ENCODE peak calls at places on chromosomes 11 and 22, in seven cellular contexts. D is mesendoderm, I is fibroblast of lung, U is GM23338, S is MM.1S, H is HCT116, L is SK-N-SH. B is an unnamed sample. For H3K79me2, the result is how much of the 10 kb centered on the place peaks cover.

GRCh38 chr11:2725367-2726300 is 25.8 kb upstream of the KCNQ1OT1 start:
- DNase-seq in H (no peak), S (no peak), I (peak), L (no peak), D (no peak), U (no peak), B (no peak)

GRCh38 chr22:47065756-47066615 is 303.5 kb downstream of the TBC1D22A start:
- DNase-seq in I (peak), L (no peak), S (no peak), H (no peak), U (no peak), D (no peak), B (no peak)

GRCh38 chr11:76253416-76253815 is 47.1 kb upstream of the WNT11 start:
- DNase-seq in S (no peak), H (no peak), L (no peak), U (no peak), D (no peak), I (no peak), B (no peak)

GRCh38 chr11:124839051-124839971 is 25.9 kb upstream of the ROBO3 start:
- DNase-seq in U (peak), I (no peak), D (peak), L (peak), S (no peak), H (no peak), B (no peak)

GRCh38 chr11:130389315-130389935 is 39.0 kb downstream of the ADAMTS8 start:
- DNase-seq in D (no peak), U (no peak), S (no peak), I (no peak), H (no peak), L (no peak), B (no peak)

GRCh38 chr11:2205214-2205770 is 33.7 kb upstream of the TH start:
- DNase-seq in L (no peak), U (no peak), I (no peak), S (no peak), H (no peak), D (no peak), B (no peak)

GRCh38 chr11:62464655-62465054 is 45.8 kb downstream of the SCGB1A1 start:
- DNase-seq in L (no peak), H (no peak), I (no peak), D (no peak), U (no peak), S (peak), B (no peak)

GRCh38 chr11:47212938-47213337 is 1.8 kb upstream of the DDB2 start:
- DNase-seq in S (no peak), L (no peak), I (no peak), H (no peak), D (no peak), U (no peak), B (no peak)

GRCh38 chr11:80165763-80166162 is 724.9 kb upstream of the TENM4 start:
- DNase-seq in S (no peak), I (peak), L (no peak), D (peak), H (no peak), U (no peak), B (peak)

GRCh38 chr11:8682219-8683114 is at the start of the genes RPL27A and TRIM66:
- DNase-seq in D (peak), I (peak), L (peak), H (peak), S (peak), U (peak), B (peak)

GRCh38 chr11:13984616-13985474 is 22.3 kb downstream of the SPON1 start:
- DNase-seq in S (no peak), L (peak), I (peak), D (no peak), H (no peak), U (no peak), B (no peak)

GRCh38 chr11:76800466-76801200 is 17.5 kb downstream of the TSKU start:
- DNase-seq in S (no peak), I (no peak), L (no peak), D (no peak), U (no peak), H (no peak), B (no peak)

GRCh38 chr11:11414996-11415395 is 61.9 kb upstream of the CSNK2A3 start:
- DNase-seq in L (no peak), H (no peak), D (no peak), S (no peak), I (no peak), U (no peak), B (no peak)

DNA sequence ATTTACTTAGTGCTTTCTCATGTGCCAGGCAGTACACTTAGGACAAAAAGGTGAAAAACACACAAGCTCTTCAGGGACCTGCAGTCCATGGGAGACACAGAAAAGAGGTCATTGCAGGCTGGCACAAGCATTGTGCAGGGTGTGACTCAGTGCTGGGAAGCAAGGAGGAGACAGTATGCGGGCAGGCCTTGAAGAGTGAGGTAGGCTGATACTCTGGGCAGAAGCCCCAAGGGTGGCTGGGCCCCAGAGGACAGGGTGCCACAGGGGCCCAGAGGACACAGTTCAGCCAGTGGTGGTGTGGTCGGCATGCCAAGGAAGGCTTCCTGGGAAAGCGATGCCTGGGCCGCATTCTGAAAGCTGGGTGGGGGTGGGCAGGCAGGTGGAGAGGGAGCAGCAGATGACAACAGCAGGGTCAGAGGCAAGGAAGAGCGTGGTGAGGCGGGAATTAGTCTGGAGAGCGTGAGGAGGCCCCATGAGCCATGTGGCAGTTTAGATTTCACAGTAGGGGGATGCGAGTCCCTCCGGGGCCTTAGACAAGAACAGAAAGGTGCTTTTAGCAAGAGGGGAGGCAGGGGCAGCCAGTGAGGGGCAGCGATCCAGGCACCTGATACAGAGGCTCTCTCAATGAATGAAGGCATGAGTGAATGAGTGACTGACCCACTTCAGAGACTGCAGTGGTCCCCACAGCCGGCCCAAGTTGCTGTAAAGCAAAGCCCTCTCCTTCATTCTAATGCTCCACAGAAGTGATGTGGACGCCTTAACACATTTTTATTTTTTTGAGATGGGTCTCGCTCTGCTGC is 6.8 kb downstream of the C11orf24 start:
- DNase-seq in H (no peak), D (no peak), S (no peak), I (no peak), U (no peak), L (no peak), B (no peak)
- H3K79me2 ChIP-seq in H (under half), D (under half), S (under half), I (under half), U (under half), L (under half), B (under half)

DNA sequence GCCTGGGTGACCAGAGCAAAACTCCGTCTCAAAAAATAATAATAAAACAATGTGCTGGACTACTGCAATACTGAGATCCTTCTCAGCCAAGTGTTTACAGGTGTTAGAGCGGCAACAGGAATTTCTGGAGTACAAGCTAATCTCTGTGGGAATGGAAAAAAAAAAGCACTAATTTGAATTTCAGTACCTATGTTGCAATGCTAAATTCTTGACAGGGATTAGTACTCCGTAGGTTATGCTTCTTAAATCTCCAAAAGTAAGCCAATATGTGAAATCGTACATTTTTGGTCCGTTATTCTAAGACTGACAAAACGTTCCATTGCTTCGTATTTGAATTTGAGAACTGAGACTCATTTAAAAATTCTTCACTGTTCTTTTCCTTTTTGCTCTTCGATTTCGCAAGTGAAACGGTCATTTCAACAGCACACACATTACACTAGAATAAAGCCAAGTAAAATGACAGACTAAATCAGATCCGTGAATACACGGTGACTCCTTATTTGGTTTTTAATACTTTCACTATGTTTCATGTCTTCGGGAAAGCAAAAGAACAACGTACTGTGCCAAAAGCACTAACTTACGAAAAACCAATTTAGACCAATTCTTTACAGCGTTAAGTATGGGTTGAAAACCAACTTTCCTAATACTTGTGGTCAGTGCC is 969 bp downstream of the ATL3 start:
- DNase-seq in D (no peak), U (no peak), I (no peak), H (no peak), S (no peak), L (no peak), B (peak)
- H3K79me2 ChIP-seq in D (under half), U (half or more), I (under half), H (half or more), S (half or more), L (half or more), B (half or more)

DNA sequence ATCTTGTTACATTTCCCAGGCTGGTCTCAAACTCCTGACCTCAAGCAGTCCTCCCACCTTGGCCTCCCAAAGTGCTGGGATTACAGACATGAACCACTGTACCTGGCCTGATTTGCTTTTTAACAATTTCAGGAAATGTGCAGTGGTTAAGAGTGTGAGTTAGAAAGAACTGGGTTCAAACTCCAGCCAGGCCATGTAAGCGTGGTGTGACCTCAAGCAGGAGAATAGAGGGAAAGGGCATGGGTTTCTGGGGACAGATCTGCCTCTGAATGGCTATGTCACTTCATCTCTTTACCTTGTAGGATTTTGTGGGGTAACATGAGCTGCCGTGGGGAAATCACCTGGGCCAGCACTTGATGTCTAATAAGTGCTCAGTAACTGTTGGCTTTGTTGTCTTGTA is 9.3 kb downstream of the SNRPD3 start:
- DNase-seq in H (no peak), U (no peak), L (no peak), I (no peak), S (no peak), D (no peak), B (no peak)
- H3K79me2 ChIP-seq in H (half or more), U (half or more), L (half or more), I (half or more), S (half or more), D (half or more), B (half or more)

GRCh38 chr11:134391656-134392055 is 20.4 kb downstream of the B3GAT1 start:
- DNase-seq in I (no peak), D (no peak), H (no peak), L (no peak), S (no peak), U (no peak), B (no peak)
- H3K79me2 ChIP-seq in I (under half), D (under half), H (under half), L (under half), S (under half), U (under half), B (under half)

DNA sequence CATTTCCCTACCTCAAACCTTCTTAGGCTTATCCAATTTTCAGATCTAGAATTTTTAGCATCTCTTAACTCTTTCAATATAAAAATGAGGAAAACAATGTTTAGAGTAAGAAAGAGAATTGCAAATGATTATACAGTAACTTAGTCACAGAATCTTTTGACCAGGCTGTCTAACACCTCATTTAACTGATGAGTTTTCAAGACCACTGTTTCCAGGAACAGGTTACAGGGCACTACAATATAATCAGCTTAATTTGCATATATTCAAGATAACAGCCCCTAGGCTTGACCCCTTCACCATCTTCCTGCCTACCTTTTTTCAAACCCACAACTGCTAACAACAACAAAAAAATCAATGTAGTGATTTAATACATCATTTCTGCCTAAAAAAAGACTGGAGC is 12.7 kb downstream of the NUMA1 start:
- DNase-seq in U (no peak), H (no peak), L (no peak), D (no peak), S (no peak), I (no peak), B (no peak)
- H3K79me2 ChIP-seq in U (half or more), H (half or more), L (half or more), D (under half), S (half or more), I (half or more), B (half or more)

GRCh38 chr11:119057000-119057769 is at the start of gene HYOU1:
- DNase-seq in U (peak), S (peak), H (peak), D (peak), L (peak), I (peak), B (peak)

GRCh38 chr11:119055901-119056300 is 1.1 kb downstream of the HYOU1 start:
- DNase-seq in H (peak), U (peak), L (peak), D (peak), I (peak), S (peak), B (peak)

GRCh38 chr11:119052163-119052814 is 4.7 kb downstream of the HYOU1 start:
- DNase-seq in U (no peak), L (no peak), I (no peak), H (no peak), D (no peak), S (no peak), B (peak)

GRCh38 chr11:119056397-119056999 is 507 bp downstream of the HYOU1 start:
- DNase-seq in S (peak), D (peak), U (peak), H (no peak), I (no peak), L (peak), B (peak)

GRCh38 chr11:119054418-119054817 is 2.6 kb downstream of the HYOU1 start:
- DNase-seq in H (no peak), I (no peak), U (no peak), S (no peak), D (no peak), L (no peak), B (no peak)
- H3K79me2 ChIP-seq in H (under half), I (under half), U (under half), S (half or more), D (under half), L (under half), B (half or more)